ENCODE peak calls at places on chromosomes 1 and 21, in five cellular contexts. B is HFF-Myc, X is HTR-8/SVneo, R is NCI-H510A treated with DMSO at 0.1 percent for 48 hours, V is BE2C. A is an unnamed sample.

GRCh38 chr21:44618504-44618903 is 6.6 kb downstream of the KRTAP10-8 start:
- DNase-seq in X (no peak), R (no peak), V (no peak), B (no peak), A (peak; percentile 12)

GRCh38 chr21:22575165-22575584 is 1577.0 kb downstream of the NCAM2 start:
- DNase-seq in V (peak; percentile 49), B (no peak), X (peak; percentile 66), R (peak; percentile 9), A (no peak)

GRCh38 chr1:31183927-31184554 is 55.6 kb downstream of the NKAIN1 start:
- DNase-seq in R (peak; percentile 8), V (peak; percentile 47), X (peak; percentile 46), B (no peak), A (peak; percentile 27)

GRCh38 chr1:65524931-65525296 is 104.4 kb downstream of the LEPR start:
- DNase-seq in B (no peak), V (no peak), X (no peak), R (no peak), A (no peak)

GRCh38 chr1:32045770-32046169 is 27.0 kb upstream of the TMEM39B start:
- DNase-seq in B (no peak), R (no peak), V (no peak), X (no peak), A (no peak)

GRCh38 chr21:45613881-45614280 is 29.6 kb upstream of the PCBP3 start:
- DNase-seq in V (peak; percentile 2), B (no peak), R (no peak), X (no peak), A (no peak)

GRCh38 chr21:39364949-39365348 is 16.1 kb upstream of the HMGN1 start:
- DNase-seq in X (no peak), V (no peak), B (no peak), R (no peak), A (no peak)

GRCh38 chr1:114352797-114353196 is 158.2 kb downstream of the TRIM33 start:
- DNase-seq in B (no peak), X (no peak), V (peak; percentile 19), R (peak; percentile 19), A (no peak)

GRCh38 chr1:153774780-153775431 is at the start of gene SLC27A3:
- DNase-seq in X (no peak), V (peak; percentile 62), B (no peak), R (peak; percentile 63), A (no peak)

GRCh38 chr1:237166593-237167077 is 124.7 kb downstream of the RYR2 start:
- DNase-seq in B (no peak), X (no peak), R (no peak), V (no peak), A (no peak)

GRCh38 chr1:62194651-62195282 is at the start of gene L1TD1:
- DNase-seq in X (peak; percentile 34), B (no peak), R (no peak), V (no peak), A (no peak)

GRCh38 chr1:59061876-59062275 is 235.0 kb upstream of the FGGY start:
- DNase-seq in X (no peak), V (no peak), R (no peak), B (peak; percentile 67), A (no peak)

GRCh38 chr1:164637461-164638375 is 78.7 kb downstream of the PBX1 start:
- DNase-seq in V (no peak), B (no peak), X (peak; percentile 21), R (peak; percentile 45), A (no peak)

GRCh38 chr1:62337785-62338631 is 18.8 kb upstream of the KANK4 start:
- DNase-seq in V (no peak), X (no peak), B (no peak), R (no peak), A (no peak)

GRCh38 chr1:33221385-33221758 is 34.9 kb upstream of the ZNF362 start:
- DNase-seq in R (no peak), B (no peak), X (no peak), V (no peak), A (no peak)

GRCh38 chr1:7401814-7402547 is 369.1 kb upstream of the VAMP3 start:
- DNase-seq in R (peak; percentile 28), V (peak; percentile 20), B (peak; percentile 93), X (peak; percentile 87), A (no peak)

GRCh38 chr1:235917267-235917811 is 50.6 kb upstream of the LYST start:
- DNase-seq in B (peak; percentile 98), R (peak; percentile 39), X (peak; percentile 91), V (peak; percentile 74), A (peak; percentile 32)

GRCh38 chr1:194289569-194290266 is 1103.3 kb upstream of the B3GALT2 start:
- DNase-seq in B (no peak), R (no peak), X (no peak), V (no peak), A (no peak)

A was measured in immature natural killer cell.